ENCODE peak calls at places on chromosomes 13 and 19, in seven cellular contexts. F is aorta; X is CD8-positive, alpha-beta T cell; H is GM23338; A is heart right ventricle; Q is CD4-positive, CD25-positive, alpha-beta regulatory T cell; J is adrenal gland. P is an unnamed sample. For H3K4me1, the result is how much of the 10 kb centered on the place peaks cover.

GRCh38 chr13:36998624-36999041 is 507 bp downstream of the ALG5 start:
- DNase-seq in F (peak), X (peak), H (peak), A (peak), Q (peak), J (peak), P (peak)

GRCh38 chr19:31013391-31013975 is 335.8 kb downstream of the TSHZ3 start:
- DNase-seq in F (no peak), X (no peak), H (no peak), A (no peak), Q (no peak), J (no peak), P (no peak)

GRCh38 chr19:41221514-41222205 is 2.6 kb downstream of the AXL start:
- DNase-seq in F (no peak), X (no peak), H (no peak), A (no peak), Q (no peak), J (no peak), P (no peak)

GRCh38 chr19:51699170-51699569 is 6.0 kb downstream of the SPACA6 start:
- DNase-seq in F (no peak), X (no peak), H (no peak), A (no peak), Q (no peak), J (no peak), P (no peak)

GRCh38 chr13:113905942-113906341 is 42.1 kb upstream of the GAS6 start:
- DNase-seq in F (no peak), X (no peak), H (no peak), A (no peak), Q (no peak), J (peak), P (no peak)

GRCh38 chr19:54133312-54133956 is 4.1 kb upstream of the CNOT3 start:
- DNase-seq in F (no peak), X (no peak), H (peak), A (no peak), Q (peak), J (peak), P (no peak)

GRCh38 chr13:34391071-34391470 is 551.0 kb upstream of the NBEA start:
- DNase-seq in F (no peak), X (no peak), H (no peak), A (no peak), Q (no peak), J (no peak), P (no peak)

GRCh38 chr19:19113040-19113541 is 25.2 kb downstream of the TMEM161A start:
- DNase-seq in F (no peak), X (no peak), H (peak), A (no peak), Q (no peak), J (no peak), P (no peak)

GRCh38 chr13:40776681-40777165 is 5.7 kb upstream of the MRPS31 start:
- DNase-seq in F (no peak), X (peak), H (no peak), A (no peak), Q (peak), J (no peak), P (peak)

GRCh38 chr13:90968510-90968909 is 379.0 kb upstream of the MIR17HG start:
- DNase-seq in F (no peak), X (no peak), H (peak), A (no peak), Q (no peak), J (no peak), P (no peak)

GRCh38 chr19:41876847-41877489 is at the start of gene CD79A:
- DNase-seq in F (no peak), X (peak), H (no peak), A (no peak), Q (no peak), J (no peak), P (no peak)

GRCh38 chr19:7944177-7944761 is 803 bp upstream of the TIMM44 start:
- DNase-seq in F (peak), X (peak), H (peak), A (peak), Q (peak), J (peak), P (peak)

GRCh38 chr13:92719868-92720267 is 506.7 kb upstream of the GPC6 start:
- DNase-seq in F (no peak), X (no peak), H (peak), A (no peak), Q (no peak), J (no peak), P (no peak)

GRCh38 chr13:30318026-30318425 is 10.7 kb upstream of the KATNAL1 start:
- DNase-seq in F (no peak), X (no peak), H (no peak), A (no peak), Q (no peak), J (no peak), P (no peak)
- H3K27ac ChIP-seq in F (no peak), X (no peak), H (no peak), A (no peak), Q (no peak), J (no peak), P (no peak)

GRCh38 chr19:14375582-14376291 is 5.5 kb upstream of the ADGRE5 start:
- DNase-seq in F (peak), X (no peak), H (peak), A (peak), Q (no peak), J (no peak), P (no peak)

GRCh38 chr19:14378890-14379289 is 2.4 kb upstream of the ADGRE5 start:
- DNase-seq in F (no peak), X (no peak), H (no peak), A (no peak), Q (no peak), J (no peak), P (no peak)

GRCh38 chr19:14370169-14370998 is 10.9 kb upstream of the ADGRE5 start:
- DNase-seq in F (no peak), X (peak), H (no peak), A (no peak), Q (peak), J (no peak), P (peak)

GRCh38 chr19:14371321-14371821 is 9.9 kb upstream of the ADGRE5 start:
- DNase-seq in F (no peak), X (no peak), H (no peak), A (no peak), Q (no peak), J (no peak), P (no peak)

GRCh38 chr19:14375055-14375581 is 6.1 kb upstream of the ADGRE5 start:
- DNase-seq in F (peak), X (peak), H (no peak), A (peak), Q (peak), J (no peak), P (peak)
- H3K4me1 ChIP-seq in F (under half), X (half or more), H (under half), A (under half), Q (half or more), J (under half), P (half or more)

GRCh38 chr13:86856996-86857395 is 814.2 kb upstream of the SLITRK5 start:
- DNase-seq in F (no peak), X (no peak), H (peak), A (no peak), Q (no peak), J (no peak), P (no peak)
- H3K4me3 ChIP-seq in F (no peak), X (no peak), H (no peak), A (no peak), Q (no peak), J (no peak), P (no peak)

GRCh38 chr13:98187155-98187726 is 10.2 kb upstream of the RNF113B start:
- DNase-seq in F (no peak), X (no peak), H (no peak), A (no peak), Q (no peak), J (no peak), P (no peak)

GRCh38 chr13:98182589-98182988 is 5.5 kb upstream of the RNF113B start:
- DNase-seq in F (no peak), X (no peak), H (no peak), A (no peak), Q (no peak), J (no peak), P (no peak)

GRCh38 chr13:98187862-98188261 is 10.8 kb upstream of the RNF113B start:
- DNase-seq in F (no peak), X (no peak), H (no peak), A (no peak), Q (no peak), J (no peak), P (no peak)

GRCh38 chr13:98182153-98182552 is 5.1 kb upstream of the RNF113B start:
- DNase-seq in F (no peak), X (no peak), H (no peak), A (no peak), Q (no peak), J (no peak), P (no peak)

DNA sequence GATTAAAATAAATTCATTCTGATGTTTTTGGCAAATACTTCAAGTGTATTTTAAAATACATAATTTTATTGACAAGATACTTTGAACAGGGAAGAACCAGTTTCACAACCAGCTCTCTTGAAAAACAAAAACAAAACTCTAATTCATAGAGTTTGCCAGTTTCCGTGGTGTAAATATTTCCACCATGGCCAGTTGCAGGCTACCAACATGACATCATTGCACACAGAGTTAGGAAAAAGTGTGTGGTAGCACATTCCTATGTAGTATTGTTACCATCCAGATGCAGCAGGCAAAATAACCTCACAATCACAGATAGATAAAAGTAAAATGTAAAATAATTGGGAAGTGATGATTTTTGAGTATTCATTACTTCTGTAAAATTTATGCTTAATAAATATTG is 7.7 kb upstream of the RNF113B start:
- DNase-seq in F (no peak), X (no peak), H (no peak), A (no peak), Q (no peak), J (no peak), P (no peak)
- H3K27ac ChIP-seq in F (no peak), X (no peak), H (no peak), A (no peak), Q (no peak), J (no peak), P (no peak)

DNA sequence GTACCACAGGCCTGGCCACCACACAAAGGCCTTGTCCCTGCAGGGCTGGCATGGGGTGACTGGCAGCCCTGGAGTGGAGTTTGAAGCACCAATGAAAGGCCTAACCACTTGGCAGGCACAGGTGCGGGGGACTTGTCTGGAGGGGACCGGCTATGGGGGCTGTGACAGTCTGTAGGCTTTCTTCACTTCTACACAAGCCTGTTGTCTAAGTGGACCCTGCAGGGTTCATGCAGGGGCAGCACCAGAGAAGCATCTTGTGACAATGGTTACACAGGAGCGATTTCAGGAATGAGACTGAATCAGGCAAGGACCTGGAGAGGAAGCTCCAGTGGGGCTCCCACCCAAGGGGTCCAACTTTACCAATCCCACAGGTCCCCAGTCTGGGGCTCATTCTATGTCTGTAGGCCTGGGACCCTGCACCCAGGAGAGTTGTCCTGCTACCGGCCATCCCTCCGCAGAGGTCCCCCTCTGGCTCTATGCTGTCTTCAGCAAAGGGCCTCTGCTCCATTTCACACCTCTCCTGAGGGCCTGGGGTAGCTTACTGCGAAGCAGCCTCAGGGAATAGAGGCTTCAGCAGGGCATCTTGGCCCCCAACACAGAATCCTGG is 2.3 kb upstream of the ZNF837 start:
- DNase-seq in F (no peak), X (no peak), H (no peak), A (no peak), Q (no peak), J (peak), P (no peak)
- H3K4me1 ChIP-seq in F (under half), X (under half), H (under half), A (under half), Q (under half), J (under half), P (under half)

GRCh38 chr13:77299587-77299986 is 27.3 kb downstream of the MYCBP2 start:
- DNase-seq in F (no peak), X (no peak), H (no peak), A (no peak), Q (no peak), J (no peak), P (no peak)
- H3K4me3 ChIP-seq in F (no peak), X (no peak), H (no peak), A (no peak), Q (peak), J (no peak), P (no peak)

GRCh38 chr19:2300533-2300932 is 7.4 kb downstream of the LINGO3 start:
- DNase-seq in F (no peak), X (no peak), H (no peak), A (no peak), Q (no peak), J (no peak), P (no peak)

GRCh38 chr19:2294377-2295335 is 12.7 kb upstream of the PEAK3 start:
- DNase-seq in F (peak), X (no peak), H (no peak), A (no peak), Q (no peak), J (no peak), P (no peak)

GRCh38 chr19:2290441-2291184 is 8.6 kb upstream of the PEAK3 start:
- DNase-seq in F (peak), X (no peak), H (peak), A (no peak), Q (peak), J (no peak), P (peak)

GRCh38 chr19:2291185-2291751 is 9.3 kb upstream of the PEAK3 start:
- DNase-seq in F (peak), X (no peak), H (peak), A (no peak), Q (no peak), J (no peak), P (no peak)

GRCh38 chr19:2296141-2296540 is 11.8 kb downstream of the LINGO3 start:
- DNase-seq in F (peak), X (no peak), H (no peak), A (no peak), Q (no peak), J (no peak), P (no peak)
- H3K27ac ChIP-seq in F (no peak), X (no peak), H (no peak), A (no peak), Q (no peak), J (no peak), P (no peak)

GRCh38 chr13:97258801-97259200 is 36.7 kb downstream of the MBNL2 start:
- DNase-seq in F (no peak), X (no peak), H (no peak), A (no peak), Q (no peak), J (no peak), P (no peak)
- H3K4me1 ChIP-seq in F (under half), X (under half), H (under half), A (half or more), Q (under half), J (half or more), P (under half)

DNA sequence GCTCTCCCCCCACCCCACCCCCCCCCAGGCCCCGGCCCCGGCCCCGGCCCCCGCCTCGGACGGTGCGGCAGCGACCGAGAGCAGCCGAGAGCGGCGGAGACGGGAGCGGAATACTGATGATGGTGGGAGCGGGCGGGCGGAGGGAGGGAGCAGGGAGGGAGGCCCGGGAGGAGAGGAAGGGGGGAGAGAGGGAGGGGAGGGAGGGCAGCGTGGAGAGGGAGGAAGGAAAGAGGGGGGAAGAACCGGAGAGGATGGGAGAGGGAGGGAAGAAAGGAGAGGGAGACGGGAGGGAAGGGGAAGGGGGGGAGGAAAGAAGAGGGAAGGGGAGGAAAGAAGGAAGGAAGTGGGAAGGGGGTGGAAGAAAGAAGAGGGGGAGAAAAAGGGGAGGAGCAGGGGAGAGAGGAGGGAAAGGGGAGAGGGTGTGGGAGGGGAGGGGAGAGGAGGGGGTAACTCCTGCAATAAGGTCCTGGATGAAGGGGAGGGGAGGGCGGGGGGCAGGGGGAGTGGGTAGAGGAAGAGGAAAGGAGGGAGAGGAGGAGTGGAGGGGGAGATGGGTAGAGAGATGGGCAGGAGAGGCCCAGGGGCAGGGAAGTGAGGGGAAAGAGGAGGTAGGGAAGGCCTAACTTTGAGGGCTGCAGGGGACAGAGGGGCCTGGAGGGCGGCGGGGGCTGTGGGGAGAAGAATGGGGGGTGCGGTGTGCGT is at the start of gene LRRC4B:
- DNase-seq in F (no peak), X (no peak), H (peak), A (no peak), Q (no peak), J (no peak), P (no peak)
- H3K4me3 ChIP-seq in F (no peak), X (no peak), H (peak), A (no peak), Q (no peak), J (no peak), P (no peak)